ENCODE peak calls at places on chromosomes 2 and 18, in seven cellular contexts. E, V, J, C, U, X and K are unnamed samples.

GRCh38 chr18:77940566-77940965 is 690.9 kb downstream of the GALR1 start:
- DNase-seq in J (no peak), E (no peak), U (no peak), C (no peak), X (no peak), V (no peak), K (no peak)

GRCh38 chr2:68832161-68832869 is 38.9 kb downstream of the BMP10 start:
- DNase-seq in V (peak; percentile 67), C (peak; percentile 74), E (peak; percentile 78), U (peak; percentile 87), J (peak; percentile 76), X (peak; percentile 44), K (peak; percentile 74)

GRCh38 chr2:134238371-134238770 is 15.5 kb upstream of the MGAT5 start:
- DNase-seq in C (no peak), U (no peak), X (no peak), V (peak; percentile 57), E (no peak), J (no peak), K (no peak)

GRCh38 chr2:133878326-133878725 is 310.1 kb upstream of the NCKAP5 start:
- DNase-seq in E (no peak), C (no peak), J (no peak), X (no peak), V (no peak), U (no peak), K (no peak)

GRCh38 chr2:170685591-170685990 is 29.5 kb upstream of the SP5 start:
- DNase-seq in C (no peak), V (no peak), X (no peak), U (no peak), E (no peak), J (no peak), K (no peak)

GRCh38 chr2:190763901-190764514 is 115.1 kb downstream of the NAB1 start:
- DNase-seq in E (no peak), X (no peak), V (no peak), U (no peak), J (no peak), C (peak; percentile 21), K (no peak)

GRCh38 chr2:108364676-108365297 is 13.0 kb upstream of the SULT1C4 start:
- DNase-seq in U (no peak), C (no peak), X (no peak), E (no peak), V (peak; percentile 63), J (no peak), K (no peak)

GRCh38 chr2:240989451-240990265 is 8.8 kb upstream of the SNED1 start:
- DNase-seq in X (no peak), U (peak; percentile 45), V (peak; percentile 32), E (peak; percentile 63), C (peak; percentile 37), J (peak; percentile 19), K (peak; percentile 72)

GRCh38 chr2:160073284-160073888 is 11.0 kb upstream of the PLA2R1 start:
- DNase-seq in V (no peak), U (no peak), E (no peak), X (no peak), J (no peak), C (no peak), K (no peak)

GRCh38 chr2:205814039-205814364 is 131.7 kb downstream of the NRP2 start:
- DNase-seq in J (no peak), C (no peak), X (no peak), U (no peak), E (no peak), V (no peak), K (no peak)

GRCh38 chr2:219447242-219448098 is 12.8 kb downstream of the SPEG start:
- DNase-seq in E (no peak), U (no peak), C (no peak), J (no peak), V (no peak), X (no peak), K (no peak)

GRCh38 chr2:102618452-102619413 is 620 bp upstream of the SLC9A2 start:
- DNase-seq in J (no peak), C (peak; percentile 43), U (peak; percentile 15), V (peak; percentile 6), X (peak; percentile 79), E (peak; percentile 60), K (peak; percentile 45)

GRCh38 chr2:2837768-2838547 is 506.9 kb upstream of the MYT1L start:
- DNase-seq in V (no peak), X (peak; percentile 8), E (no peak), U (no peak), C (no peak), J (no peak), K (no peak)

GRCh38 chr18:60775978-60776377 is 403.4 kb upstream of the MC4R start:
- DNase-seq in J (no peak), V (no peak), U (no peak), E (no peak), X (no peak), C (no peak), K (no peak)

GRCh38 chr2:16197504-16198147 is 257.3 kb downstream of the MYCN start:
- DNase-seq in C (no peak), V (no peak), U (no peak), J (no peak), X (no peak), E (no peak), K (no peak)

GRCh38 chr2:55093381-55093780 is 43.1 kb upstream of the RTN4 start:
- DNase-seq in X (no peak), C (peak; percentile 71), V (peak; percentile 61), U (no peak), E (no peak), J (no peak), K (no peak)

GRCh38 chr2:119117408-119117807 is 41.1 kb downstream of the C1QL2 start:
- DNase-seq in V (no peak), X (no peak), U (no peak), C (no peak), J (no peak), E (no peak), K (no peak)

GRCh38 chr2:178066890-178067669 is 5.5 kb downstream of the PDE11A start:
- DNase-seq in E (no peak), X (no peak), V (no peak), J (no peak), C (no peak), U (no peak), K (no peak)

GRCh38 chr2:158530829-158531228 is 74.1 kb downstream of the PKP4 start:
- DNase-seq in E (no peak), U (no peak), C (no peak), X (no peak), J (no peak), V (no peak), K (no peak)

GRCh38 chr2:44692821-44693220 is 248.7 kb upstream of the SIX3 start:
- DNase-seq in E (no peak), U (no peak), V (no peak), X (no peak), C (no peak), J (no peak), K (no peak)

GRCh38 chr2:132438650-132439030 is 22.0 kb downstream of the GPR39 start:
- DNase-seq in J (no peak), C (peak; percentile 99), U (no peak), V (peak; percentile 74), X (no peak), E (no peak), K (no peak)

GRCh38 chr2:196275646-196276352 is 104.4 kb upstream of the STK17B start:
- DNase-seq in U (no peak), J (no peak), V (peak; percentile 36), E (no peak), C (peak; percentile 35), X (peak; percentile 29), K (no peak)

GRCh38 chr2:128306931-128307460 is 11.7 kb downstream of the HS6ST1 start:
- DNase-seq in U (peak; percentile 12), X (no peak), E (peak; percentile 33), C (no peak), J (peak; percentile 4), V (no peak), K (no peak)

GRCh38 chr18:32295604-32296003 is 105.8 kb downstream of the MEP1B start:
- DNase-seq in J (no peak), U (no peak), E (no peak), X (no peak), C (no peak), V (no peak), K (no peak)
- H3K4me1 ChIP-seq in J (no peaks in the 10 kb centered on the region), U (no peaks in the 10 kb centered on the region), E (no peaks in the 10 kb centered on the region), X (peaks cover 4% of the 10 kb centered on the region), C (no peaks in the 10 kb centered on the region), V (no peaks in the 10 kb centered on the region), K (no peaks in the 10 kb centered on the region)

GRCh38 chr18:2612996-2613395 is 41.6 kb downstream of the NDC80 start:
- DNase-seq in X (no peak), E (no peak), V (peak; percentile 67), J (no peak), C (no peak), U (no peak), K (no peak)

GRCh38 chr18:2610549-2610948 is 39.2 kb downstream of the NDC80 start:
- DNase-seq in X (no peak), U (no peak), E (no peak), V (no peak), C (no peak), J (no peak), K (no peak)

GRCh38 chr18:2606335-2606734 is 35.0 kb downstream of the NDC80 start:
- DNase-seq in C (no peak), E (no peak), V (no peak), X (no peak), U (no peak), J (no peak), K (no peak)

GRCh38 chr18:2609604-2610003 is 38.2 kb downstream of the NDC80 start:
- DNase-seq in C (no peak), X (no peak), E (no peak), U (no peak), J (no peak), V (no peak), K (no peak)
- H3K4me3 ChIP-seq in C (no peak overlapping the region), X (no peak overlapping the region), E (no peak overlapping the region), U (no peak overlapping the region), J (no peak overlapping the region), V (no peak overlapping the region), K (no peak overlapping the region)

DNA sequence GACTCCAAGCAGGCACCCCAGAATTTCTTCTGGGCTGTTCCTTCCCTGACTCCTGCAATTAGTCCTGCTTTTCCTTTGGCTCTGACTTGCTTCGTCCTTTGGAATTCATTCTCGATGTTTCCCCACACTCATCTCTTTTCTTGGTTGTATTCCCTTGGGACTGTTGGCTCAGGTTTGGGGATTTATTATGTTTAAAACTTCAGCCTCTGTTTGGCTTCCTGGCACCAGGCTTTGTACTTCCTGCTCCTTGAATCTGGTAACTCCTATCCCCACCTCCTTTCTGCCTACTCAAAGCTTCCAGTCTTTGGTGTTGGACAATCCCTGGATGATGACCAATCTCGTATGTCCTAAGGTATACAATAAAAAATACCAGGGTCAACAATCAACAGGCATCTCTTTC is 1.8 kb upstream of the KCNE4 start:
- DNase-seq in C (no peak), X (no peak), U (no peak), V (no peak), E (no peak), J (no peak), K (no peak)
- H3K4me1 ChIP-seq in C (peaks cover 4% of the 10 kb centered on the region), X (no peaks in the 10 kb centered on the region), U (peaks cover 10% of the 10 kb centered on the region), V (peaks cover 17% of the 10 kb centered on the region), E (no peaks in the 10 kb centered on the region), J (no peaks in the 10 kb centered on the region), K (peaks cover 4% of the 10 kb centered on the region)

GRCh38 chr2:217756375-217757107 is 246.3 kb downstream of the TNS1 start:
- DNase-seq in X (peak; percentile 59), V (peak; percentile 54), J (peak; percentile 15), C (peak; percentile 58), U (peak; percentile 89), E (peak; percentile 76), K (peak; percentile 92)
- H3K4me3 ChIP-seq in X (no peak overlapping the region), V (no peak overlapping the region), J (no peak overlapping the region), C (no peak overlapping the region), U (no peak overlapping the region), E (no peak overlapping the region), K (peak overlapping the region; percentile 16)

GRCh38 chr18:48752928-48753327 is 197.8 kb downstream of the SMAD7 start:
- DNase-seq in C (no peak), X (no peak), E (no peak), V (no peak), J (no peak), U (no peak), K (peak; percentile 29)
- H3K4me1 ChIP-seq in C (no peaks in the 10 kb centered on the region), X (no peaks in the 10 kb centered on the region), E (peaks cover 6% of the 10 kb centered on the region), V (peaks cover 5% of the 10 kb centered on the region), J (no peaks in the 10 kb centered on the region), U (peaks cover 6% of the 10 kb centered on the region), K (peaks cover 36% of the 10 kb centered on the region)